ENCODE peak calls at places on chromosomes 5 and 9, in eight cellular contexts. R is keratinocyte, Y is colonic mucosa, I is transverse colon, Q is right lobe of liver, H is psoas muscle, C is MM.1S, O is right atrium auricular region. P is an unnamed sample. For H3K4me1 and H3K36me3, the result is how much of the 10 kb centered on the place peaks cover.

GRCh38 chr5:129857124-129857523 is 47.1 kb upstream of the CHSY3 start:
- DNase-seq in I (no peak), C (no peak), O (no peak), Q (no peak), Y (no peak), R (no peak), H (no peak), P (no peak)

GRCh38 chr9:114061830-114062474 is 16.1 kb downstream of the AMBP start:
- DNase-seq in Y (peak), R (no peak), H (no peak), Q (no peak), O (peak), C (no peak), I (no peak), P (no peak)

GRCh38 chr9:133054966-133055365 is 6.8 kb upstream of the CEL start:
- DNase-seq in I (no peak), Q (no peak), Y (no peak), H (peak), O (peak), C (no peak), R (no peak), P (no peak)

GRCh38 chr5:175693746-175694145 is 35.9 kb downstream of the HRH2 start:
- DNase-seq in R (no peak), C (no peak), O (no peak), H (peak), Y (no peak), I (no peak), Q (no peak), P (no peak)

GRCh38 chr9:100306283-100306682 is 46.5 kb downstream of the TEX10 start:
- DNase-seq in H (no peak), R (no peak), Y (no peak), Q (no peak), C (no peak), O (no peak), I (no peak), P (no peak)

GRCh38 chr5:71482132-71482531 is 26.7 kb downstream of the BDP1 start:
- DNase-seq in I (peak), O (no peak), H (no peak), R (no peak), C (no peak), Q (no peak), Y (peak), P (no peak)

GRCh38 chr5:53334431-53334941 is 145.9 kb upstream of the FST start:
- DNase-seq in R (peak), O (no peak), C (no peak), I (no peak), Q (no peak), H (no peak), Y (no peak), P (no peak)

GRCh38 chr5:35644543-35644942 is 26.9 kb downstream of the SPEF2 start:
- DNase-seq in O (no peak), Y (no peak), I (no peak), C (no peak), H (no peak), R (no peak), Q (no peak), P (no peak)

GRCh38 chr5:3809455-3809854 is 213.8 kb downstream of the IRX1 start:
- DNase-seq in R (no peak), I (no peak), Q (no peak), C (no peak), H (no peak), Y (no peak), O (no peak), P (no peak)

GRCh38 chr5:4575608-4576007 is 564.5 kb upstream of the ADAMTS16 start:
- DNase-seq in Q (no peak), I (no peak), O (no peak), Y (no peak), R (no peak), C (no peak), H (no peak), P (no peak)

GRCh38 chr5:138138949-138139775 is at the start of gene NME5:
- DNase-seq in H (peak), Y (peak), R (no peak), Q (peak), O (no peak), C (peak), I (peak), P (peak)

GRCh38 chr9:37943329-37944265 is 39.7 kb upstream of the SLC25A51 start:
- DNase-seq in I (no peak), Q (no peak), Y (no peak), H (peak), O (no peak), R (no peak), C (no peak), P (no peak)

GRCh38 chr9:1170918-1171317 is 120.8 kb downstream of the DMRT2 start:
- DNase-seq in C (no peak), H (no peak), R (no peak), Q (no peak), Y (no peak), O (no peak), I (no peak), P (no peak)

GRCh38 chr9:96293481-96293880 is 8.5 kb downstream of the HSD17B3 start:
- DNase-seq in R (no peak), I (no peak), Q (no peak), H (no peak), C (no peak), Y (no peak), O (no peak), P (no peak)

GRCh38 chr5:18553269-18553668 is 919.0 kb downstream of the TAF11L14 start:
- DNase-seq in R (peak), I (no peak), C (no peak), O (no peak), H (no peak), Y (no peak), Q (no peak), P (no peak)

GRCh38 chr5:108521841-108522506 is 140.1 kb upstream of the FBXL17 start:
- DNase-seq in I (no peak), Y (peak), Q (no peak), H (no peak), R (peak), O (no peak), C (peak), P (no peak)

GRCh38 chr9:108412755-108413154 is 443.0 kb downstream of the ACTL7B start:
- DNase-seq in R (peak), C (no peak), H (no peak), I (no peak), Q (no peak), O (no peak), Y (peak), P (no peak)

GRCh38 chr9:69532359-69532758 is 139.8 kb downstream of the APBA1 start:
- DNase-seq in C (no peak), I (no peak), O (no peak), H (no peak), R (no peak), Y (no peak), Q (no peak), P (no peak)

GRCh38 chr9:29793970-29794369 is 2220.7 kb upstream of the C9orf72 start:
- DNase-seq in C (peak), R (no peak), Y (no peak), O (no peak), H (no peak), I (no peak), Q (no peak), P (no peak)

GRCh38 chr9:110257097-110257955 is 1.0 kb upstream of the TXN start:
- DNase-seq in H (no peak), R (no peak), Y (peak), C (peak), I (peak), O (peak), Q (peak), P (peak)

GRCh38 chr9:113594484-113595299 is 131.2 kb downstream of the RGS3 start:
- DNase-seq in H (peak), Q (no peak), Y (no peak), O (no peak), R (no peak), I (no peak), C (no peak), P (no peak)

GRCh38 chr5:171595801-171596231 is 176.4 kb downstream of the FGF18 start:
- DNase-seq in Q (peak), H (peak), Y (no peak), O (peak), R (no peak), I (no peak), C (no peak), P (no peak)

GRCh38 chr5:90279091-90279490 is 130.5 kb downstream of the CETN3 start:
- DNase-seq in H (no peak), R (no peak), Y (no peak), I (no peak), C (no peak), Q (no peak), O (no peak), P (no peak)

GRCh38 chr9:21836437-21837161 is 34.2 kb downstream of the MTAP start:
- DNase-seq in Q (no peak), I (no peak), H (no peak), Y (no peak), O (no peak), C (no peak), R (peak), P (no peak)

GRCh38 chr9:94511134-94511942 is 43.5 kb upstream of the PCAT7 start:
- DNase-seq in Y (no peak), R (no peak), O (no peak), I (no peak), Q (no peak), H (no peak), C (peak), P (no peak)

GRCh38 chr5:149610583-149611250 is 29.4 kb downstream of the ARHGEF37 start:
- DNase-seq in R (no peak), Y (no peak), Q (no peak), C (no peak), I (no peak), O (no peak), H (no peak), P (no peak)

DNA sequence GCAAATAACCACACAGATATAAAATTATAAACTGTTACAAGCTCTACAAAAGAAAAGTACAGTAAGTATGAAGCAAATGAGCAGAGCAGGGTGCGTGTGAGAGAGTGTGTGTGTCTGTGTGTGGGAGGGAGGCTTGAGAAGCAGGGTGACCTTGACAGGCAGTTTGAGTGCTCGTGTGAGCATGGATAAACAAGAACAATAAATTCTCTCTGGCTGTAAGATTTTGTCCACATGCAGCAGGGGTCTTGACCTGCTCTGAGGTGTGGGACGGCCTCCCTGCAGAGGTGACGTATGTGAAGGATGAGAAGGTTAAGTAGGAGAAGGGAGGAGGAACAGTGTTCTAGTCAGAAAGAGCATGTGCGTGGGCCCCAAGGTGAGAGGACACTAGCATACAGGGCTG is 49.1 kb downstream of the SPTLC1 start:
- DNase-seq in R (no peak), C (no peak), H (no peak), I (no peak), O (no peak), Q (no peak), Y (no peak), P (no peak)
- H3K27ac ChIP-seq in R (no peak), C (no peak), H (no peak), I (no peak), O (no peak), Q (no peak), Y (no peak), P (no peak)

GRCh38 chr9:129620669-129621295 is at the start of gene C9orf50:
- DNase-seq in Y (no peak), H (no peak), C (no peak), O (no peak), Q (no peak), I (no peak), R (no peak), P (no peak)

GRCh38 chr9:129626079-129626943 is at the start of gene NTMT1:
- DNase-seq in Q (peak), C (peak), Y (peak), O (peak), R (no peak), H (peak), I (peak), P (peak)

GRCh38 chr9:129624168-129624759 is 1.7 kb upstream of the NTMT1 start:
- DNase-seq in I (peak), C (peak), Y (peak), R (no peak), O (no peak), H (no peak), Q (peak), P (peak)

GRCh38 chr9:129624947-129625346 is 1.0 kb upstream of the NTMT1 start:
- DNase-seq in Y (no peak), C (no peak), Q (no peak), H (no peak), R (peak), I (no peak), O (no peak), P (no peak)

DNA sequence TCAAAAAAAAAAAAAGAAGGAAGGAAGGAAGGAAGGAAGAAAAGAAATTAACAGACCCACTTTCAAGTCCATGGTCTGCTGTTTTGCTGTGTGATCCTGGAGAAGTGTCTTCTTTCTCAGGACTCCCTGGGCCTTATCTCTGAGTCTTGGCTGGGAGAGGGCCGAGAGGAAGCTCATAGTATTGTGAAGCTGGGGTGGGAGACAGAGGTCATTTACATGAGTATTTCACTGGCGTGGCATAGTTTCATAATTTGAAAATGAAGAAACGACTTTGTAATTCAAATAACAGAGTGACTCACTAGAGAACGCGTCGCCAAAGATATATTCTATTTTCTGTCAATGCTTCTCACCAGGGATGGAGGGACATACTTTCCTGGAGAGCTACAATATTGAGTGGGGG is 2.4 kb upstream of the C9orf50 start:
- DNase-seq in R (no peak), Y (no peak), I (no peak), C (no peak), O (no peak), H (no peak), Q (no peak), P (no peak)
- H3K4me1 ChIP-seq in R (under half), Y (under half), I (under half), C (under half), O (under half), H (under half), Q (under half), P (under half)

GRCh38 chr5:179568731-179569130 is 18.4 kb downstream of the RUFY1 start:
- DNase-seq in I (no peak), R (no peak), C (no peak), Y (no peak), Q (no peak), O (no peak), H (no peak), P (no peak)
- H3K36me3 ChIP-seq in I (under half), R (under half), C (under half), Y (under half), Q (under half), O (half or more), H (half or more), P (under half)

DNA sequence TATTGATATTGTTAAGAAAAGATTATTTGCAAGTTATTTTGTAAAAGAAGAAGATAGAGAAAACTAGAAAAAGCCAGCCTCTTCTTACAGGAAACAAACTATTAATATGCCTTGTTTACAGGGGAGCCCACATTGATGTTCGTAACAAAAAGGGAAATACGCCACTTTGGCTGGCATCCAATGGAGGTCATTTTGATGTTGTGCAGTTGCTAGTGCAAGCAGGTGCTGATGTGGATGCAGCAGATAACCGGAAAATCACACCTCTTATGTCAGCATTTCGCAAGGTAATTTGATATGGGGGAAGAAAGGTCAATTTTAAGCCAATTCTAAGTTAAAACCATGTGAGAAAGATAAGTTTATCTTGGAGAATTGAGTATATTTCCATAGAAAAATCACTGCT is 37.6 kb upstream of the EIF4EBP3 start:
- DNase-seq in R (no peak), O (no peak), C (no peak), H (no peak), I (no peak), Q (peak), Y (no peak), P (no peak)
- H3K27ac ChIP-seq in R (no peak), O (no peak), C (no peak), H (no peak), I (no peak), Q (no peak), Y (no peak), P (no peak)

GRCh38 chr5:115686692-115687054 is 60.8 kb upstream of the TMED7 start:
- DNase-seq in C (no peak), Y (no peak), I (no peak), Q (no peak), H (no peak), R (no peak), O (no peak), P (no peak)

GRCh38 chr5:115685966-115686691 is 60.3 kb upstream of the TMED7 start:
- DNase-seq in I (no peak), R (no peak), H (no peak), C (no peak), Y (no peak), O (peak), Q (no peak), P (no peak)

GRCh38 chr5:115685480-115685879 is 59.6 kb upstream of the TMED7 start:
- DNase-seq in C (no peak), O (no peak), I (no peak), Y (no peak), H (no peak), Q (no peak), R (no peak), P (no peak)
- H3K4me1 ChIP-seq in C (under half), O (under half), I (under half), Y (under half), H (under half), Q (under half), R (under half), P (under half)

DNA sequence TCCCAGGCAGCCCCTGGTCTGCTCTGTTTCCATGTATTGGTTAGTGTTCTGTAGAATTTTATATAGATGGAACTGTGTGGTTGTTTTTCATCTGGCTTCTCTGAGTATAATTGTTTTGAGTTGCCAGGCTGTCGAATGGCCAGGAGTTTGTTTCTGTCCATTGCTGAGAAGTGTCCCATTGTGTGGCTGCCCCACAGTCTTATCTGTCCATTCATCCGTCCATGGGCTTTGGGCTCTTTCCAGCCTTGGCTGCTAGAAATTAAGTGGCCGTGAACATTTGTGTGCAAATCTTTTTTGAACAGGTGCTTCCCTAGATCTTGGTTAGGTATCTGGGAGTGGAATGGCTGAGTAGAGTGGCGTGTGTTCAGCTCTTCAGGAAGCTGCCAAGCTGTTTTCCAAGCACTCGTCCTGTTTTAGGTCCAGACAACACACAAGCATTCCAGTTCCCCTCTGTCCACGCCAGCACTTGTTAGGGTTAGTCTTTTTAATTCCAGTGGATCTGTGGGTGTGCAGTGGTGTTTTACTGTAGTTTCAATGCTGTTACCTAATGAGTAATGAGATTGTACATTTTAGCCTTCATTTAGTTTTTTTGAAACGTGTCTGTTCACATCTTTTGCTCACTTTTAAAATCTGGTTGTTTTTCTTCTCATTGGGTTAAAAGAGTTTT is 122.2 kb upstream of the CACNA1B start:
- DNase-seq in R (no peak), C (no peak), I (no peak), H (no peak), O (no peak), Y (no peak), Q (no peak), P (no peak)
- H3K36me3 ChIP-seq in R (under half), C (under half), I (under half), H (half or more), O (under half), Y (under half), Q (under half), P (under half)

DNA sequence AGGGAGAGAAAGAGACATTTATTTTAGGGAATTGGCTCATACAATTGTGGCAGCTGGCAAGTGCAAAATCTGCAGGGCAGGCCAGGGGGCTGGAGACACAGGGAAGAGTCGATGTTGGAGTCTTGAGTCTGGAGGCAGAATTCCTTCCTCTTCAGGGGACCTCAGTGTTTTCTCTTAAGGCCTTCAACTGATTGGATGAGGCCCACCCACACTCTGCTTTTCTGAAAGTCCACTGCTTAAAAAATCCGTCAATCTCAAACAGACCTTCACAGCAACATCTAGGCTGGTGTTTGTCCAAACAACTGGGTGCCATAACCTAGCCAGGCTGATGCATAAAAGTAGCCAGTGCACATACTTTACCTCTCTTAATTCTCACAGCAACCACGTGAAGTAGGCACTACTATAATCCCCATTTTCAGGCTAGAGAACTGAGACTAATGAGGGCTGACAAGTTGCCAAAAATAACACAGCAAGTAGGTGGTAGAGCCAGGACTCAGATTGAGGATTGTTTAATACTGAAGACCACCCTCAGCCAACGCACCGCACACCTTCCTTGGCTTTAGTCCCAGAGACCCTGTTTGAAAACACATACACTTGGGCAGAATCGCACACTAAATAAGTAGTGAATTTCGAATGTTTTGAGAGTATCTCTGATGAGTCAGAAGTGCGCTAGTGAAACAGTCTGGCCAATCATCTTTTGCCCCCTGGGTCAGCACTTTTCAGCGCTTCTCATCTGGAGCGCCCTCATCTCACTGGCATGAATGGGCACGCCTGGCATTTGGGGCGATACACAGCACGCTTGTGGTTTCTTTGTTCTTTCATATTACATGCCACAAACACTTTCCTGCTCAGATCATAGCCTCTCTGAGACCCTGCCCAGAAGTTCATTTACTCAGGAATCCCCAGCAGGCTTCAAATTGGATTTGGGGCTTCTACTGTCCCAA is 591.4 kb downstream of the CCDC171 start:
- DNase-seq in Y (no peak), Q (no peak), H (no peak), I (no peak), R (peak), C (no peak), O (no peak), P (no peak)
- H3K27ac ChIP-seq in Y (no peak), Q (no peak), H (no peak), I (no peak), R (peak), C (no peak), O (no peak), P (no peak)